ENCODE peak calls at places on chromosomes 11 and 22, in ten cellular contexts. One of them, this sample, is unnamed.

GRCh38 chr22:32318361-32318760 is 39.3 kb upstream of the RFPL3 start:
- DNase-seq in keratinocyte: no peak
- DNase-seq in PC-3: no peak
- DNase-seq in GM23338: no peak
- DNase-seq in GM23248: no peak
- DNase-seq in astrocyte: no peak
- DNase-seq in fibroblast of lung: no peak
- DNase-seq in IMR-90: no peak
- DNase-seq in SK-N-SH: no peak
- DNase-seq in HCT116: no peak
- DNase-seq in this sample: no peak

GRCh38 chr22:21632237-21632895 is at the start of gene CCDC116:
- DNase-seq in HCT116: no peak
- DNase-seq in GM23338: peak; percentile 84
- DNase-seq in fibroblast of lung: no peak
- DNase-seq in keratinocyte: no peak
- DNase-seq in astrocyte: no peak
- DNase-seq in IMR-90: no peak
- DNase-seq in PC-3: no peak
- DNase-seq in SK-N-SH: peak; percentile 63
- DNase-seq in GM23248: no peak
- DNase-seq in this sample: peak; percentile 91

GRCh38 chr11:92425127-92425526 is 200.5 kb downstream of the FAT3 start:
- DNase-seq in IMR-90: no peak
- DNase-seq in GM23338: no peak
- DNase-seq in fibroblast of lung: no peak
- DNase-seq in HCT116: no peak
- DNase-seq in GM23248: no peak
- DNase-seq in SK-N-SH: no peak
- DNase-seq in astrocyte: no peak
- DNase-seq in PC-3: no peak
- DNase-seq in keratinocyte: no peak
- DNase-seq in this sample: no peak

GRCh38 chr22:49772692-49773091 is 55.0 kb downstream of the BRD1 start:
- DNase-seq in keratinocyte: no peak
- DNase-seq in SK-N-SH: no peak
- DNase-seq in astrocyte: no peak
- DNase-seq in fibroblast of lung: no peak
- DNase-seq in GM23338: no peak
- DNase-seq in GM23248: no peak
- DNase-seq in PC-3: no peak
- DNase-seq in IMR-90: no peak
- DNase-seq in HCT116: no peak
- DNase-seq in this sample: no peak

GRCh38 chr22:23784215-23784732 is 2.5 kb upstream of the SMARCB1 start:
- DNase-seq in keratinocyte: no peak
- DNase-seq in HCT116: no peak
- DNase-seq in SK-N-SH: no peak
- DNase-seq in IMR-90: peak; percentile 41
- DNase-seq in fibroblast of lung: no peak
- DNase-seq in GM23248: no peak
- DNase-seq in astrocyte: peak; percentile 68
- DNase-seq in PC-3: no peak
- DNase-seq in GM23338: no peak
- DNase-seq in this sample: no peak

GRCh38 chr11:47348859-47349258 is 3.6 kb downstream of the MYBPC3 start:
- DNase-seq in astrocyte: no peak
- DNase-seq in keratinocyte: no peak
- DNase-seq in IMR-90: peak; percentile 22
- DNase-seq in SK-N-SH: peak; percentile 65
- DNase-seq in GM23338: peak; percentile 42
- DNase-seq in HCT116: peak; percentile 32
- DNase-seq in GM23248: peak; percentile 31
- DNase-seq in fibroblast of lung: peak; percentile 46
- DNase-seq in PC-3: peak; percentile 49
- DNase-seq in this sample: peak; percentile 86

GRCh38 chr11:90836031-90836430 is 613.2 kb upstream of the CHORDC1 start:
- DNase-seq in fibroblast of lung: no peak
- DNase-seq in IMR-90: no peak
- DNase-seq in GM23248: no peak
- DNase-seq in keratinocyte: no peak
- DNase-seq in astrocyte: no peak
- DNase-seq in SK-N-SH: no peak
- DNase-seq in HCT116: no peak
- DNase-seq in GM23338: no peak
- DNase-seq in PC-3: no peak
- DNase-seq in this sample: no peak

GRCh38 chr22:49193901-49194465 is 633.7 kb downstream of the BRD1 start:
- DNase-seq in GM23338: no peak
- DNase-seq in PC-3: no peak
- DNase-seq in IMR-90: no peak
- DNase-seq in fibroblast of lung: no peak
- DNase-seq in keratinocyte: no peak
- DNase-seq in GM23248: no peak
- DNase-seq in HCT116: no peak
- DNase-seq in astrocyte: no peak
- DNase-seq in SK-N-SH: no peak
- DNase-seq in this sample: no peak

GRCh38 chr11:61075891-61076290 is 26.4 kb upstream of the CD5 start:
- DNase-seq in IMR-90: peak; percentile 35
- DNase-seq in HCT116: no peak
- DNase-seq in keratinocyte: no peak
- DNase-seq in GM23338: peak; percentile 43
- DNase-seq in astrocyte: peak; percentile 55
- DNase-seq in GM23248: peak; percentile 70
- DNase-seq in SK-N-SH: no peak
- DNase-seq in PC-3: peak; percentile 44
- DNase-seq in fibroblast of lung: peak; percentile 32
- DNase-seq in this sample: no peak

GRCh38 chr11:16938061-16938460 is 76.2 kb downstream of the PLEKHA7 start:
- DNase-seq in HCT116: no peak
- DNase-seq in keratinocyte: no peak
- DNase-seq in GM23248: no peak
- DNase-seq in GM23338: no peak
- DNase-seq in PC-3: no peak
- DNase-seq in SK-N-SH: no peak
- DNase-seq in astrocyte: no peak
- DNase-seq in fibroblast of lung: no peak
- DNase-seq in IMR-90: no peak
- DNase-seq in this sample: no peak

GRCh38 chr11:16942342-16942741 is 71.9 kb downstream of the PLEKHA7 start:
- DNase-seq in GM23338: no peak
- DNase-seq in IMR-90: no peak
- DNase-seq in GM23248: peak; percentile 3
- DNase-seq in PC-3: no peak
- DNase-seq in HCT116: no peak
- DNase-seq in SK-N-SH: no peak
- DNase-seq in fibroblast of lung: peak; percentile 8
- DNase-seq in astrocyte: no peak
- DNase-seq in keratinocyte: no peak
- DNase-seq in this sample: no peak

GRCh38 chr11:16945671-16946469 is 68.3 kb downstream of the PLEKHA7 start:
- DNase-seq in GM23338: peak; percentile 69
- DNase-seq in IMR-90: peak; percentile 34
- DNase-seq in PC-3: peak; percentile 78
- DNase-seq in keratinocyte: peak; percentile 30
- DNase-seq in SK-N-SH: peak; percentile 77
- DNase-seq in astrocyte: peak; percentile 26
- DNase-seq in fibroblast of lung: peak; percentile 60
- DNase-seq in HCT116: peak; percentile 51
- DNase-seq in GM23248: peak; percentile 68
- DNase-seq in this sample: peak; percentile 79

GRCh38 chr11:16942917-16943316 is 71.3 kb downstream of the PLEKHA7 start:
- DNase-seq in IMR-90: no peak
- DNase-seq in fibroblast of lung: peak; percentile 49
- DNase-seq in astrocyte: no peak
- DNase-seq in SK-N-SH: no peak
- DNase-seq in keratinocyte: no peak
- DNase-seq in GM23338: no peak
- DNase-seq in GM23248: no peak
- DNase-seq in HCT116: no peak
- DNase-seq in PC-3: no peak
- DNase-seq in this sample: no peak

DNA sequence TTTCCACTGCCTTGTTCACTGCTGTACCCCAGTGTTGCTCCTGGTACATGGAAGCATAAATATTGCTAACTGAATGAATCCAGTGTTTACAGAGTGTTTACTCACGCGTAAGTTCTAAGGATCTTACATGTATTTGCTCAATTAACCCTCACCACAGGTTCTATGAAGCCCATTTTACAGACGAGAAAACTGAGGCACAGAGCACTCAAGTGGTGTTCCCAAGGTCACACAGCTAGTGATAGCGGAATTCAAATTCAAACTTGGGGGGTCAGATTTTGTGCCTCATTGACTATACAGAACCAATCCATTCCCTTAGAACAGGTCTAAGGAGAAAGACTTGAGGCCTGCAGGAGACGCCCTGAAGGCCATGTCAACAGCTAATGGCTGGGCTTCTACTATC is 72.3 kb downstream of the PLEKHA7 start:
- DNase-seq in astrocyte: no peak
- DNase-seq in GM23338: no peak
- DNase-seq in IMR-90: no peak
- DNase-seq in fibroblast of lung: no peak
- DNase-seq in keratinocyte: no peak
- DNase-seq in HCT116: no peak
- DNase-seq in SK-N-SH: no peak
- DNase-seq in PC-3: no peak
- DNase-seq in GM23248: no peak
- DNase-seq in this sample: no peak
- H3K4me1 ChIP-seq in astrocyte: no peaks in the 10 kb centered on the region
- H3K4me1 ChIP-seq in GM23338: peaks cover 18% of the 10 kb centered on the region
- H3K4me1 ChIP-seq in IMR-90: no peaks in the 10 kb centered on the region
- H3K4me1 ChIP-seq in fibroblast of lung: no peaks in the 10 kb centered on the region
- H3K4me1 ChIP-seq in keratinocyte: no peaks in the 10 kb centered on the region
- H3K4me1 ChIP-seq in HCT116: no peaks in the 10 kb centered on the region
- H3K4me1 ChIP-seq in SK-N-SH: no peaks in the 10 kb centered on the region
- H3K4me1 ChIP-seq in PC-3: no peaks in the 10 kb centered on the region
- H3K4me1 ChIP-seq in GM23248: no peaks in the 10 kb centered on the region
- H3K4me1 ChIP-seq in this sample: peaks cover 14% of the 10 kb centered on the region

GRCh38 chr22:17486313-17486712 is 77.0 kb upstream of the SLC25A18 start:
- DNase-seq in SK-N-SH: peak; percentile 11
- DNase-seq in GM23338: peak; percentile 40
- DNase-seq in GM23248: no peak
- DNase-seq in fibroblast of lung: no peak
- DNase-seq in PC-3: no peak
- DNase-seq in keratinocyte: no peak
- DNase-seq in IMR-90: no peak
- DNase-seq in astrocyte: no peak
- DNase-seq in HCT116: no peak
- DNase-seq in this sample: no peak
- H2AFZ ChIP-seq in SK-N-SH: no peak overlapping the region
- H2AFZ ChIP-seq in GM23338: no peak overlapping the region
- H2AFZ ChIP-seq in GM23248: no peak overlapping the region
- H2AFZ ChIP-seq in fibroblast of lung: no peak overlapping the region
- H2AFZ ChIP-seq in PC-3: no peak overlapping the region
- H2AFZ ChIP-seq in keratinocyte: no peak overlapping the region
- H2AFZ ChIP-seq in IMR-90: no peak overlapping the region
- H2AFZ ChIP-seq in astrocyte: no peak overlapping the region
- H2AFZ ChIP-seq in HCT116: no peak overlapping the region
- H2AFZ ChIP-seq in this sample: no peak overlapping the region

GRCh38 chr11:20047006-20047405 is 113.3 kb downstream of the DBX1 start:
- DNase-seq in PC-3: no peak
- DNase-seq in GM23248: no peak
- DNase-seq in SK-N-SH: no peak
- DNase-seq in HCT116: no peak
- DNase-seq in GM23338: no peak
- DNase-seq in IMR-90: no peak
- DNase-seq in keratinocyte: no peak
- DNase-seq in fibroblast of lung: no peak
- DNase-seq in astrocyte: no peak
- DNase-seq in this sample: no peak
- H3K4me1 ChIP-seq in PC-3: peaks cover 7% of the 10 kb centered on the region
- H3K4me1 ChIP-seq in GM23248: peaks cover 11% of the 10 kb centered on the region
- H3K4me1 ChIP-seq in SK-N-SH: peaks cover 43% of the 10 kb centered on the region
- H3K4me1 ChIP-seq in HCT116: no peaks in the 10 kb centered on the region
- H3K4me1 ChIP-seq in GM23338: peaks cover 37% of the 10 kb centered on the region
- H3K4me1 ChIP-seq in IMR-90: peaks cover 15% of the 10 kb centered on the region
- H3K4me1 ChIP-seq in keratinocyte: peaks cover 61% of the 10 kb centered on the region
- H3K4me1 ChIP-seq in fibroblast of lung: no peaks in the 10 kb centered on the region
- H3K4me1 ChIP-seq in astrocyte: peaks cover 6% of the 10 kb centered on the region
- H3K4me1 ChIP-seq in this sample: no peaks in the 10 kb centered on the region

GRCh38 chr11:98495016-98495415 is 525.7 kb upstream of the CNTN5 start:
- DNase-seq in astrocyte: no peak
- DNase-seq in GM23248: no peak
- DNase-seq in PC-3: no peak
- DNase-seq in IMR-90: no peak
- DNase-seq in keratinocyte: no peak
- DNase-seq in HCT116: no peak
- DNase-seq in SK-N-SH: no peak
- DNase-seq in GM23338: peak; percentile 26
- DNase-seq in fibroblast of lung: no peak
- DNase-seq in this sample: no peak
- H2AFZ ChIP-seq in astrocyte: no peak overlapping the region
- H2AFZ ChIP-seq in GM23248: no peak overlapping the region
- H2AFZ ChIP-seq in PC-3: no peak overlapping the region
- H2AFZ ChIP-seq in IMR-90: no peak overlapping the region
- H2AFZ ChIP-seq in keratinocyte: no peak overlapping the region
- H2AFZ ChIP-seq in HCT116: no peak overlapping the region
- H2AFZ ChIP-seq in SK-N-SH: no peak overlapping the region
- H2AFZ ChIP-seq in GM23338: no peak overlapping the region
- H2AFZ ChIP-seq in fibroblast of lung: no peak overlapping the region
- H2AFZ ChIP-seq in this sample: no peak overlapping the region

DNA sequence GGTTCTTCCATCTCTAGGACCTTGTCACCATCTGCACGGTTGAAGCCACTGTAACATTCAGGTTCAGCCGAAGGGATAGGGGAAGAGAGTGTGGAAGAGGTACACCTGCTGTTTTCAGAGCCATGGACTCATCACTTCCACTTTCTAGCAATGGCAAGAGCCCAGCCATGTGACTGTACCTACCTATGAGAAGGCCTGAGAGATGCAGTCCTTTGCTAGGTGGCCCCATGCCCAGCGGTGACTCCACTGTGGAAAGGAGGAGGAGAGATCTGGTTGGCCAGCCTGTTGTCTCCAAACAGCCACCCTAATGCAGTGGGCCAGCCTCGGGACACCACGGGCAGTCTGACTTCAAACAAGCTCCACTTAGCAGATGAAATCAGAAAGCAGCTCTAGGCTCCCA is 16.0 kb downstream of the RASD2 start:
- DNase-seq in GM23338: no peak
- DNase-seq in HCT116: no peak
- DNase-seq in IMR-90: peak; percentile 21
- DNase-seq in SK-N-SH: no peak
- DNase-seq in keratinocyte: no peak
- DNase-seq in fibroblast of lung: no peak
- DNase-seq in astrocyte: no peak
- DNase-seq in GM23248: peak; percentile 52
- DNase-seq in PC-3: no peak
- DNase-seq in this sample: no peak
- H3K4me1 ChIP-seq in GM23338: peaks cover 8% of the 10 kb centered on the region
- H3K4me1 ChIP-seq in HCT116: peaks cover 17% of the 10 kb centered on the region
- H3K4me1 ChIP-seq in IMR-90: peaks cover 11% of the 10 kb centered on the region
- H3K4me1 ChIP-seq in SK-N-SH: no peaks in the 10 kb centered on the region
- H3K4me1 ChIP-seq in keratinocyte: peaks cover under 1% of the 10 kb centered on the region
- H3K4me1 ChIP-seq in fibroblast of lung: no peaks in the 10 kb centered on the region
- H3K4me1 ChIP-seq in astrocyte: peaks cover 30% of the 10 kb centered on the region
- H3K4me1 ChIP-seq in GM23248: peaks cover 5% of the 10 kb centered on the region
- H3K4me1 ChIP-seq in PC-3: no peaks in the 10 kb centered on the region
- H3K4me1 ChIP-seq in this sample: no peaks in the 10 kb centered on the region

GRCh38 chr11:58957922-58958321 is 18.6 kb downstream of the GLYATL1 start:
- DNase-seq in HCT116: no peak
- DNase-seq in IMR-90: no peak
- DNase-seq in GM23338: no peak
- DNase-seq in SK-N-SH: no peak
- DNase-seq in astrocyte: no peak
- DNase-seq in GM23248: peak; percentile 1
- DNase-seq in fibroblast of lung: no peak
- DNase-seq in PC-3: no peak
- DNase-seq in keratinocyte: no peak
- DNase-seq in this sample: no peak
- H2AFZ ChIP-seq in HCT116: no peak overlapping the region
- H2AFZ ChIP-seq in IMR-90: no peak overlapping the region
- H2AFZ ChIP-seq in GM23338: peak overlapping the region; percentile 21
- H2AFZ ChIP-seq in SK-N-SH: no peak overlapping the region
- H2AFZ ChIP-seq in astrocyte: no peak overlapping the region
- H2AFZ ChIP-seq in GM23248: no peak overlapping the region
- H2AFZ ChIP-seq in fibroblast of lung: no peak overlapping the region
- H2AFZ ChIP-seq in PC-3: no peak overlapping the region
- H2AFZ ChIP-seq in keratinocyte: no peak overlapping the region
- H2AFZ ChIP-seq in this sample: no peak overlapping the region